ENCODE peak calls at places on chromosomes 12 and 14, in ten cellular contexts. P, B, W, X, S, J, L, C, Q and A are unnamed samples.

GRCh38 chr14:94383777-94384176 is 4.6 kb downstream of the SERPINA1 start:
- DNase-seq in B (no peak), P (no peak), S (no peak), L (no peak), J (no peak), Q (no peak), C (no peak), W (no peak), X (no peak), A (no peak)

GRCh38 chr12:40105515-40106201 is at the start of gene SLC2A13:
- DNase-seq in X (peak; percentile 69), Q (peak; percentile 40), S (peak; percentile 94), J (peak; percentile 82), P (peak; percentile 85), W (no peak), L (peak; percentile 63), B (peak; percentile 83), C (peak; percentile 71), A (peak; percentile 89)

GRCh38 chr14:88380405-88380804 is 5.1 kb upstream of the SPATA7 start:
- DNase-seq in S (no peak), Q (peak; percentile 2), W (no peak), B (no peak), J (no peak), X (peak; percentile 12), L (peak; percentile 7), C (no peak), P (no peak), A (no peak)

GRCh38 chr14:90649096-90649495 is 167.1 kb downstream of the TTC7B start:
- DNase-seq in W (no peak), P (no peak), Q (peak; percentile 74), S (no peak), X (no peak), B (no peak), J (no peak), C (no peak), L (peak; percentile 75), A (no peak)

GRCh38 chr14:47240755-47241437 is 434.5 kb downstream of the MDGA2 start:
- DNase-seq in J (no peak), L (no peak), Q (no peak), P (no peak), S (no peak), X (no peak), W (no peak), C (no peak), B (no peak), A (no peak)

GRCh38 chr12:121800694-121801600 is 2.9 kb upstream of the SETD1B start:
- DNase-seq in Q (peak; percentile 74), J (peak; percentile 88), C (peak; percentile 73), X (no peak), W (no peak), S (peak; percentile 95), L (peak; percentile 84), B (peak; percentile 42), P (peak; percentile 89), A (peak; percentile 86)

GRCh38 chr14:76348898-76349297 is 27.0 kb upstream of the ESRRB start:
- DNase-seq in J (no peak), C (no peak), P (no peak), B (no peak), L (peak; percentile 82), Q (peak; percentile 72), X (no peak), S (peak; percentile 41), W (no peak), A (no peak)

GRCh38 chr12:19841451-19841850 is 402.2 kb downstream of the AEBP2 start:
- DNase-seq in W (no peak), S (no peak), L (no peak), C (no peak), B (no peak), X (no peak), Q (no peak), J (no peak), P (no peak), A (no peak)

GRCh38 chr14:91280129-91280528 is 35.6 kb upstream of the GPR68 start:
- DNase-seq in C (no peak), B (no peak), P (no peak), L (no peak), J (no peak), W (no peak), Q (no peak), S (no peak), X (no peak), A (no peak)

GRCh38 chr14:60003991-60004390 is 84.0 kb downstream of the LRRC9 start:
- DNase-seq in Q (no peak), C (no peak), J (no peak), S (no peak), P (no peak), W (no peak), B (no peak), X (no peak), L (no peak), A (no peak)

GRCh38 chr12:88784166-88784565 is 203.9 kb upstream of the KITLG start:
- DNase-seq in B (no peak), L (no peak), C (no peak), Q (no peak), P (no peak), J (no peak), X (no peak), S (no peak), W (no peak), A (no peak)

GRCh38 chr14:74618078-74618952 is 6.3 kb upstream of the LTBP2 start:
- DNase-seq in J (peak; percentile 63), S (peak; percentile 87), P (no peak), W (peak; percentile 49), L (peak; percentile 77), C (peak; percentile 64), Q (peak; percentile 67), X (peak; percentile 48), B (no peak), A (no peak)
- TF ChIP-seq CTCF in J (no peak), S (no peak), P (no peak), W (no peak), L (peak; percentile 18), C (no peak), Q (no peak), X (no peak), B (no peak), A (no peak)

GRCh38 chr14:98858561-98858960 is 413.4 kb downstream of the BCL11B start:
- DNase-seq in X (no peak), L (no peak), C (no peak), J (no peak), W (no peak), B (no peak), S (no peak), P (no peak), Q (no peak), A (no peak)
- H3K9me3 ChIP-seq in X (no peaks in the 10 kb centered on the region), L (no peaks in the 10 kb centered on the region), C (no peaks in the 10 kb centered on the region), J (no peaks in the 10 kb centered on the region), W (no peaks in the 10 kb centered on the region), B (no peaks in the 10 kb centered on the region), S (no peaks in the 10 kb centered on the region), P (no peaks in the 10 kb centered on the region), Q (no peaks in the 10 kb centered on the region), A (no peaks in the 10 kb centered on the region)

GRCh38 chr14:85987292-85987691 is 457.3 kb downstream of the FLRT2 start:
- DNase-seq in P (no peak), W (no peak), S (no peak), B (no peak), L (no peak), Q (no peak), J (no peak), C (no peak), X (no peak), A (no peak)
- TF ChIP-seq CTCF in P (no peak), W (no peak), S (no peak), B (no peak), L (no peak), Q (no peak), J (no peak), C (no peak), X (no peak), A (no peak)

GRCh38 chr14:104342435-104343293 is 204.3 kb downstream of the KIF26A start:
- DNase-seq in J (no peak), C (no peak), X (no peak), L (no peak), S (no peak), B (no peak), W (no peak), P (peak; percentile 51), Q (no peak), A (peak; percentile 60)
- H3K9me3 ChIP-seq in J (peaks cover 4% of the 10 kb centered on the region), C (no peaks in the 10 kb centered on the region), X (peaks cover 12% of the 10 kb centered on the region), L (no peaks in the 10 kb centered on the region), S (no peaks in the 10 kb centered on the region), B (no peaks in the 10 kb centered on the region), W (peaks cover 4% of the 10 kb centered on the region), P (peaks cover 6% of the 10 kb centered on the region), Q (no peaks in the 10 kb centered on the region), A (peaks cover 5% of the 10 kb centered on the region)

GRCh38 chr12:43776498-43776897 is 17.7 kb downstream of the IRAK4 start:
- DNase-seq in P (no peak), B (peak; percentile 24), Q (no peak), S (no peak), L (peak; percentile 13), J (no peak), C (no peak), W (no peak), X (peak; percentile 30), A (no peak)
- TF ChIP-seq CTCF in P (no peak), B (peak; percentile 31), Q (peak; percentile 41), S (no peak), L (peak; percentile 46), J (peak; percentile 28), C (peak; percentile 50), W (peak; percentile 39), X (peak; percentile 56), A (peak; percentile 38)

GRCh38 chr12:104248444-104248843 is 32.9 kb downstream of the TXNRD1 start:
- DNase-seq in Q (no peak), P (no peak), W (no peak), X (no peak), C (no peak), B (no peak), J (no peak), L (no peak), S (no peak), A (no peak)

GRCh38 chr12:104243551-104243950 is 28.0 kb downstream of the TXNRD1 start:
- DNase-seq in J (no peak), L (peak; percentile 39), X (no peak), P (no peak), Q (peak; percentile 25), W (no peak), C (no peak), S (no peak), B (no peak), A (no peak)

GRCh38 chr12:104243971-104244370 is 28.4 kb downstream of the TXNRD1 start:
- DNase-seq in Q (no peak), P (no peak), L (no peak), C (no peak), S (no peak), B (no peak), W (no peak), J (no peak), X (no peak), A (no peak)

GRCh38 chr12:104237930-104238329 is 22.4 kb downstream of the TXNRD1 start:
- DNase-seq in Q (no peak), L (no peak), P (no peak), W (no peak), B (no peak), X (no peak), S (no peak), C (no peak), J (no peak), A (no peak)

DNA sequence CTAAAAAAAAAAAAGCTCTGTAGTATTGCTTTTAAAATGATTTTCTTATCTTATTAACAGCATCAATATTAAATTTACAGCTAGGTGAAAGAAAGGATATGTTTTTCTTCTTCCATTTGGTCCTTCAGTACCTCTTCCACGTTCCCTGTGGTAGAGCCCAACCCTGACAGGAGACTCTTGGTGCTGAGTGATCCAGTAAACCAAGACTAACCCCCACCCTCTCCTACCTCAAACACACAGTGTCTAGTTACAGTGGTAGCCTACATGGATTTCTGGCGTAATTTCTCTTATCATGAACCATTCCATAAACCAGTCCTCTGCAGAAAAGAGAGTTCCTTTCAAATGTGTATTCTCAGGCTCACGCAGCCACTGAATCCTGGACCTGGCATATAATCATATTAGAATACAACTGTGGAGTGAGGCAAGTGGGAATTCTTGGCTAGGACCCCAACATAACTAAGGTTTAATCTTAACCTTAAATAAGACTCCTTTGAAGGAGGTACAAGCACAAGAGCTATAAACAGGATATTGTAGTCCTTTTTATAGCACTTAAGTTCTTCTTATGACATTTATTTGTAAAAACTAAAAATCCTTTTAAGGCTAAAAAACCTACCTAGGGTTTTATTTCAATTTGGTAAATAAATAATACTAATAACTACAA is 27.1 kb downstream of the TXNRD1 start:
- DNase-seq in X (no peak), L (no peak), S (no peak), P (no peak), Q (no peak), C (no peak), W (no peak), J (no peak), B (no peak), A (no peak)
- H3K9me3 ChIP-seq in X (no peaks in the 10 kb centered on the region), L (no peaks in the 10 kb centered on the region), S (no peaks in the 10 kb centered on the region), P (no peaks in the 10 kb centered on the region), Q (no peaks in the 10 kb centered on the region), C (no peaks in the 10 kb centered on the region), W (no peaks in the 10 kb centered on the region), J (no peaks in the 10 kb centered on the region), B (no peaks in the 10 kb centered on the region), A (no peaks in the 10 kb centered on the region)